ENCODE peak calls at places on chromosomes 7 and 10, in seven cellular contexts. A, X, Q, J, H, E and L are unnamed samples.
A peak's percentile ranks its signal among the peaks of the same experiment; 100 is the strongest.

GRCh38 chr7:96344236-96344635 is 22.3 kb upstream of the SLC25A13 start:
- DNase-seq in Q (no peak), X (no peak), A (no peak), H (no peak), E (no peak), J (no peak), L (no peak)

GRCh38 chr10:62454696-62455451 is 80.7 kb downstream of the ZNF365 start:
- DNase-seq in J (no peak), A (no peak), E (no peak), H (no peak), X (peak; percentile 91), Q (peak; percentile 19), L (no peak)

GRCh38 chr10:78229950-78230675 is 196.4 kb downstream of the RPS24 start:
- DNase-seq in E (no peak), J (no peak), H (no peak), X (no peak), A (no peak), Q (no peak), L (no peak)

GRCh38 chr7:77425151-77426051 is 9.3 kb upstream of the GSAP start:
- DNase-seq in X (peak; percentile 87), A (no peak), Q (no peak), E (no peak), J (no peak), H (no peak), L (no peak)

GRCh38 chr7:151454932-151455530 is 15.1 kb upstream of the CRYGN start:
- DNase-seq in H (no peak), Q (no peak), E (no peak), J (no peak), X (no peak), A (no peak), L (no peak)

GRCh38 chr7:108839091-108839490 is 269.4 kb downstream of the DNAJB9 start:
- DNase-seq in Q (no peak), E (no peak), A (no peak), X (peak; percentile 42), H (no peak), J (no peak), L (no peak)

GRCh38 chr7:13920053-13920697 is 69.3 kb downstream of the ETV1 start:
- DNase-seq in X (peak; percentile 100), H (peak; percentile 20), A (no peak), J (no peak), E (no peak), Q (no peak), L (no peak)

GRCh38 chr7:12771378-12771877 is 84.0 kb downstream of the ARL4A start:
- DNase-seq in J (no peak), E (no peak), A (no peak), H (peak; percentile 54), X (peak; percentile 91), Q (no peak), L (no peak)

GRCh38 chr7:23662124-23662982 is 17.6 kb upstream of the FAM221A start:
- DNase-seq in X (peak; percentile 69), H (no peak), A (no peak), J (no peak), E (no peak), Q (no peak), L (no peak)

GRCh38 chr7:128398016-128398840 is 11.6 kb downstream of the IMPDH1 start:
- DNase-seq in E (peak; percentile 50), Q (peak; percentile 40), X (no peak), H (peak; percentile 69), A (peak; percentile 71), J (no peak), L (no peak)

GRCh38 chr10:78448470-78448869 is 414.8 kb downstream of the RPS24 start:
- DNase-seq in H (no peak), A (no peak), E (no peak), J (no peak), X (no peak), Q (no peak), L (no peak)

GRCh38 chr7:35736725-35737124 is 41.8 kb upstream of the HERPUD2 start:
- DNase-seq in E (no peak), J (no peak), A (no peak), H (no peak), Q (no peak), X (peak; percentile 44), L (no peak)

GRCh38 chr10:17984056-17984455 is 32.3 kb downstream of the SLC39A12 start:
- DNase-seq in H (no peak), X (peak; percentile 83), J (no peak), A (no peak), E (no peak), Q (no peak), L (no peak)

GRCh38 chr7:140165422-140165821 is 11.4 kb downstream of the KDM7A start:
- DNase-seq in Q (no peak), A (no peak), H (no peak), E (no peak), X (peak; percentile 73), J (no peak), L (no peak)

GRCh38 chr7:398888-399287 is 108.9 kb downstream of the FOXL3 start:
- DNase-seq in H (no peak), A (no peak), Q (no peak), X (no peak), E (no peak), J (no peak), L (no peak)
- H3K4me1 ChIP-seq in H (no peaks in the 10 kb centered on the region), A (no peaks in the 10 kb centered on the region), Q (no peaks in the 10 kb centered on the region), X (no peaks in the 10 kb centered on the region), E (no peaks in the 10 kb centered on the region), J (no peaks in the 10 kb centered on the region), L (no peaks in the 10 kb centered on the region)

GRCh38 chr7:94423865-94424264 is 29.2 kb downstream of the COL1A2 start:
- DNase-seq in X (peak; percentile 73), H (no peak), A (no peak), E (no peak), J (no peak), Q (no peak), L (no peak)
- H3K27ac ChIP-seq in X (peak overlapping the region; percentile 82), H (peak overlapping the region; percentile 75), A (peak overlapping the region; percentile 44), E (no peak overlapping the region), J (peak overlapping the region; percentile 16), Q (peak overlapping the region; percentile 56), L (no peak overlapping the region)

GRCh38 chr7:87156709-87157108 is 4.5 kb downstream of the DMTF1 start:
- DNase-seq in J (no peak), Q (no peak), H (no peak), E (no peak), X (peak; percentile 53), A (no peak), L (no peak)

GRCh38 chr7:87154569-87154968 is 2.3 kb downstream of the DMTF1 start:
- DNase-seq in X (no peak), Q (no peak), A (no peak), H (no peak), E (no peak), J (no peak), L (no peak)

GRCh38 chr7:87155788-87156187 is 3.5 kb downstream of the DMTF1 start:
- DNase-seq in Q (no peak), A (no peak), X (peak; percentile 23), H (no peak), J (no peak), E (no peak), L (no peak)

GRCh38 chr7:87164433-87164832 is 12.2 kb downstream of the DMTF1 start:
- DNase-seq in X (no peak), H (no peak), E (no peak), A (no peak), J (no peak), Q (no peak), L (no peak)

GRCh38 chr7:87159538-87159937 is 7.3 kb downstream of the DMTF1 start:
- DNase-seq in H (no peak), X (no peak), J (no peak), E (no peak), A (no peak), Q (no peak), L (no peak)
- H3K4me1 ChIP-seq in H (peaks cover 18% of the 10 kb centered on the region), X (peaks cover 6% of the 10 kb centered on the region), J (peaks cover 44% of the 10 kb centered on the region), E (peaks cover 25% of the 10 kb centered on the region), A (peaks cover 22% of the 10 kb centered on the region), Q (peaks cover 21% of the 10 kb centered on the region), L (peaks cover 22% of the 10 kb centered on the region)

GRCh38 chr7:143979359-143979758 is 20.8 kb upstream of the OR6B1 start:
- DNase-seq in Q (no peak), E (no peak), X (peak; percentile 76), A (no peak), J (no peak), H (no peak), L (no peak)
- H3K27ac ChIP-seq in Q (no peak overlapping the region), E (no peak overlapping the region), X (no peak overlapping the region), A (no peak overlapping the region), J (no peak overlapping the region), H (no peak overlapping the region), L (no peak overlapping the region)

GRCh38 chr10:124674768-124675222 is 69.4 kb downstream of the FAM53B start:
- DNase-seq in X (no peak), J (no peak), H (no peak), E (no peak), A (no peak), Q (no peak), L (no peak)
- H3K4me1 ChIP-seq in X (no peaks in the 10 kb centered on the region), J (peaks cover 99% of the 10 kb centered on the region), H (peaks cover 16% of the 10 kb centered on the region), E (peaks cover 61% of the 10 kb centered on the region), A (peaks cover 40% of the 10 kb centered on the region), Q (peaks cover 93% of the 10 kb centered on the region), L (peaks cover 100% of the 10 kb centered on the region)

GRCh38 chr7:17105701-17106100 is 192.8 kb upstream of the AHR start:
- DNase-seq in J (no peak), H (no peak), E (no peak), X (peak; percentile 39), Q (no peak), A (no peak), L (no peak)
- H3K27ac ChIP-seq in J (no peak overlapping the region), H (no peak overlapping the region), E (no peak overlapping the region), X (no peak overlapping the region), Q (no peak overlapping the region), A (no peak overlapping the region), L (no peak overlapping the region)